ENCODE peak calls at places on chromosomes 4 and X, in four cellular contexts. H is HepG2, Y is SK-N-SH, M is K562. L is an unnamed sample.

GRCh38 chrX:141214216-141214615 is 28.1 kb downstream of the SPANXC start:
- DNase-seq in Y (no peak), M (no peak), H (no peak), L (no peak)

GRCh38 chrX:40845331-40845911 is 110.1 kb upstream of the MED14 start:
- DNase-seq in H (peak), M (no peak), Y (no peak), L (no peak)

GRCh38 chr4:184205243-184205642 is 12.4 kb downstream of the ENPP6 start:
- DNase-seq in H (no peak), M (no peak), Y (no peak), L (no peak)

GRCh38 chrX:48956728-48957414 is 536 bp downstream of the OTUD5 start:
- DNase-seq in H (no peak), Y (no peak), M (no peak), L (no peak)

GRCh38 chrX:39985551-39985950 is 112.2 kb downstream of the BCOR start:
- DNase-seq in M (no peak), H (peak), Y (no peak), L (no peak)

GRCh38 chrX:31459361-31459760 is 387.5 kb upstream of the FTHL17 start:
- DNase-seq in Y (no peak), M (no peak), H (no peak), L (no peak)

GRCh38 chr4:23877758-23878229 is 12.1 kb downstream of the PPARGC1A start:
- DNase-seq in M (peak), H (peak), Y (no peak), L (no peak)

GRCh38 chrX:130539721-130540321 is 138.0 kb downstream of the RBMX2 start:
- DNase-seq in H (peak), M (peak), Y (peak), L (peak)

GRCh38 chr4:150863456-150863855 is 151.6 kb downstream of the LRBA start:
- DNase-seq in M (no peak), H (peak), Y (no peak), L (no peak)

GRCh38 chrX:107738768-107739167 is 36.8 kb downstream of the TSC22D3 start:
- DNase-seq in Y (no peak), M (no peak), H (no peak), L (no peak)

GRCh38 chrX:149512225-149512885 is 7.2 kb upstream of the IDS start:
- DNase-seq in M (peak), Y (peak), H (peak), L (peak)

GRCh38 chr4:125388653-125389052 is 73.9 kb downstream of the FAT4 start:
- DNase-seq in M (no peak), Y (no peak), H (no peak), L (no peak)

GRCh38 chr4:3374011-3374645 is 67.6 kb upstream of the HGFAC start:
- DNase-seq in M (no peak), H (no peak), Y (no peak), L (no peak)

GRCh38 chr4:40258624-40259023 is 61.8 kb downstream of the RHOH start:
- DNase-seq in M (no peak), H (no peak), Y (no peak), L (no peak)

GRCh38 chrX:50003927-50004326 is 81.5 kb downstream of the CLCN5 start:
- DNase-seq in H (no peak), Y (no peak), M (no peak), L (no peak)

GRCh38 chr4:69984030-69984443 is 11.7 kb upstream of the STATH start:
- DNase-seq in M (no peak), H (peak), Y (no peak), L (no peak)

GRCh38 chr4:41212221-41213203 is 1.8 kb downstream of the APBB2 start:
- DNase-seq in Y (peak), M (no peak), H (peak), L (peak)

GRCh38 chr4:47930971-47931804 is 16.8 kb upstream of the NFXL1 start:
- DNase-seq in Y (peak), M (no peak), H (no peak), L (no peak)

GRCh38 chrX:37454537-37455285 is 105.5 kb downstream of the PRRG1 start:
- DNase-seq in M (no peak), Y (no peak), H (no peak), L (no peak)

GRCh38 chr4:20773144-20773997 is 73.1 kb downstream of the PACRGL start:
- DNase-seq in Y (peak), M (peak), H (peak), L (peak)

GRCh38 chrX:132957211-132958085 is 981 bp downstream of the HS6ST2 start:
- DNase-seq in M (no peak), H (no peak), Y (peak), L (peak)

GRCh38 chr4:143389543-143390195 is 53.0 kb downstream of the GAB1 start:
- DNase-seq in Y (no peak), M (no peak), H (peak), L (no peak)

GRCh38 chrX:92232182-92232581 is 453.0 kb downstream of the PCDH11X start:
- DNase-seq in H (peak), Y (peak), M (no peak), L (no peak)

GRCh38 chr4:2322801-2323200 is 60.9 kb upstream of the MXD4 start:
- DNase-seq in M (no peak), Y (no peak), H (no peak), L (no peak)

GRCh38 chr4:166366012-166366411 is 493.0 kb downstream of the TLL1 start:
- DNase-seq in M (no peak), H (no peak), Y (no peak), L (no peak)
- TF ChIP-seq FOXJ3 in M (no peak), H (no peak), Y (no peak), L (no peak)

DNA sequence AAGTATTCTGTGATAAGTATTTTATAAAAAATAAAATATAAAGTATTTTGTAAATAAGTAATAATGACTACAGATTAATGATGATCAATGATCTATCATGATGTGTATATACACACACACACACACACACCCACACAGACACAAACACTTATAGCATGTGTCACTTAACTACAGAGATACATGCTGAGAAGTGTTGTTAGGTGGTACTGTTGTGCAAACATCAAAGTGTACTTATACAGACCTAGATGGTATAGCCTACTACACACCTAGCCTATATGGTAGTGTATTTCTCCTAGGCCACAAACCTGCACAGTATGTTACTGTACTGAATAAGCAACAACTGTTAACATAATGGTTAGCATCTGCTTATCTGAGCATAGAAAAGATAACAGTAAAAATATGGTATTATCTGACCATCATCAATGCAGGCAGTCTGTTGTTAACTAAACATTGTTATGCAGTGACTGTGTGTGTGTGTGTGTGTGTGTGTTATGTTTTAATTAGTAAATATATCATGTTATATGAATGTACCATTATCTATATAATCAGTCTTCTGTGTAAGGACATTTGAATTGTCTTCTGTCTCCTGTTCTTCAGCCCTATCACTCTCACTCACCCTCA is 138.2 kb downstream of the CAMK2D start:
- DNase-seq in H (no peak), Y (no peak), M (no peak), L (no peak)
- TF ChIP-seq USF2 in H (no peak), Y (no peak), M (no peak), L (no peak)

GRCh38 chrX:82458207-82458754 is 1049.8 kb upstream of the POU3F4 start:
- DNase-seq in H (no peak), Y (no peak), M (no peak), L (no peak)
- TF ChIP-seq FOXJ3 in H (no peak), Y (no peak), M (no peak), L (no peak)

GRCh38 chr4:84995386-84995785 is 28.9 kb upstream of the WDFY3 start:
- DNase-seq in M (no peak), Y (no peak), H (no peak), L (no peak)

GRCh38 chr4:84994280-84994679 is 27.8 kb upstream of the WDFY3 start:
- DNase-seq in H (no peak), Y (peak), M (no peak), L (no peak)
- TF ChIP-seq USF2 in H (no peak), Y (no peak), M (no peak), L (no peak)

GRCh38 chr4:145195167-145195952 is 15.0 kb upstream of the OTUD4 start:
- DNase-seq in M (no peak), H (no peak), Y (no peak), L (no peak)
- TF ChIP-seq FOXJ3 in M (no peak), H (no peak), Y (no peak), L (no peak)

GRCh38 chrX:110004970-110005369 is 2.1 kb downstream of the TMEM164 start:
- DNase-seq in M (peak), H (no peak), Y (no peak), L (no peak)

GRCh38 chrX:110006161-110006560 is 3.2 kb downstream of the TMEM164 start:
- DNase-seq in Y (no peak), H (no peak), M (no peak), L (no peak)

GRCh38 chrX:110003167-110004156 is 548 bp downstream of the TMEM164 start:
- DNase-seq in H (no peak), M (peak), Y (peak), L (no peak)

GRCh38 chrX:110002300-110003166 is at the start of gene TMEM164:
- DNase-seq in H (peak), M (peak), Y (peak), L (peak)

GRCh38 chrX:110004210-110004609 is 1.3 kb downstream of the TMEM164 start:
- DNase-seq in Y (no peak), H (peak), M (no peak), L (peak)
- TF ChIP-seq USF2 in Y (no peak), H (no peak), M (no peak), L (no peak)